ENCODE peak calls at places on chromosomes 7 and 10, in four cellular contexts. One of them, this sample, is unnamed.

GRCh38 chr10:130968511-130968910 is 343.0 kb downstream of the TCERG1L start:
- DNase-seq in sigmoid colon: no peak
- DNase-seq in prostate gland: no peak
- DNase-seq in Panc1: no peak
- DNase-seq in this sample: no peak

GRCh38 chr7:2641406-2642393 is 9.9 kb downstream of the TTYH3 start:
- DNase-seq in sigmoid colon: peak; percentile 96
- DNase-seq in prostate gland: peak; percentile 87
- DNase-seq in Panc1: no peak
- DNase-seq in this sample: no peak

GRCh38 chr10:14453593-14453992 is 122.9 kb upstream of the FRMD4A start:
- DNase-seq in sigmoid colon: no peak
- DNase-seq in prostate gland: no peak
- DNase-seq in Panc1: no peak
- DNase-seq in this sample: no peak

GRCh38 chr10:69630651-69631400 is 779 bp downstream of the FAM241B start:
- DNase-seq in sigmoid colon: no peak
- DNase-seq in prostate gland: no peak
- DNase-seq in Panc1: no peak
- DNase-seq in this sample: no peak

GRCh38 chr10:132938472-132939329 is 3.7 kb downstream of the CFAP46 start:
- DNase-seq in sigmoid colon: no peak
- DNase-seq in prostate gland: no peak
- DNase-seq in Panc1: no peak
- DNase-seq in this sample: no peak

GRCh38 chr7:43791-44540 is 148.4 kb upstream of the FAM20C start:
- DNase-seq in sigmoid colon: no peak
- DNase-seq in prostate gland: peak; percentile 1
- DNase-seq in Panc1: no peak
- DNase-seq in this sample: no peak

GRCh38 chr7:1032536-1033181 is 11.7 kb upstream of the GPR146 start:
- DNase-seq in sigmoid colon: no peak
- DNase-seq in prostate gland: no peak
- DNase-seq in Panc1: no peak
- DNase-seq in this sample: no peak

GRCh38 chr10:123147635-123148413 is at the start of gene HMX2:
- DNase-seq in sigmoid colon: no peak
- DNase-seq in prostate gland: no peak
- DNase-seq in Panc1: no peak
- DNase-seq in this sample: no peak

GRCh38 chr10:122181901-122182799 is 88.9 kb upstream of the BTBD16 start:
- DNase-seq in sigmoid colon: no peak
- DNase-seq in prostate gland: no peak
- DNase-seq in Panc1: no peak
- DNase-seq in this sample: no peak

GRCh38 chr10:23421397-23421796 is 17.5 kb upstream of the OTUD1 start:
- DNase-seq in sigmoid colon: no peak
- DNase-seq in prostate gland: no peak
- DNase-seq in Panc1: no peak
- DNase-seq in this sample: no peak

GRCh38 chr7:19665399-19666008 is 43.3 kb downstream of the POLR1F start:
- DNase-seq in sigmoid colon: no peak
- DNase-seq in prostate gland: no peak
- DNase-seq in Panc1: no peak
- DNase-seq in this sample: no peak

GRCh38 chr10:373015-373414 is 237.8 kb downstream of the ZMYND11 start:
- DNase-seq in sigmoid colon: no peak
- DNase-seq in prostate gland: no peak
- DNase-seq in Panc1: no peak
- DNase-seq in this sample: no peak

GRCh38 chr7:36943591-36944430 is 219.5 kb upstream of the AOAH start:
- DNase-seq in sigmoid colon: no peak
- DNase-seq in prostate gland: no peak
- DNase-seq in Panc1: no peak
- DNase-seq in this sample: no peak

GRCh38 chr7:35704261-35704660 is 9.3 kb upstream of the HERPUD2 start:
- DNase-seq in sigmoid colon: no peak
- DNase-seq in prostate gland: no peak
- DNase-seq in Panc1: no peak
- DNase-seq in this sample: no peak

GRCh38 chr10:89480047-89480446 is 55.3 kb downstream of the SLC16A12 start:
- DNase-seq in sigmoid colon: no peak
- DNase-seq in prostate gland: no peak
- DNase-seq in Panc1: no peak
- DNase-seq in this sample: no peak

GRCh38 chr10:124138195-124138882 is 44.9 kb upstream of the CHST15 start:
- DNase-seq in sigmoid colon: peak; percentile 61
- DNase-seq in prostate gland: no peak
- DNase-seq in Panc1: no peak
- DNase-seq in this sample: no peak

GRCh38 chr7:14368285-14368684 is 378.8 kb upstream of the ETV1 start:
- DNase-seq in sigmoid colon: no peak
- DNase-seq in prostate gland: no peak
- DNase-seq in Panc1: no peak
- DNase-seq in this sample: no peak

GRCh38 chr10:94567714-94568520 is 22.3 kb downstream of the HELLS start:
- DNase-seq in sigmoid colon: no peak
- DNase-seq in prostate gland: no peak
- DNase-seq in Panc1: no peak
- DNase-seq in this sample: no peak

GRCh38 chr7:119482209-119482608 is 790.8 kb upstream of the KCND2 start:
- DNase-seq in sigmoid colon: no peak
- DNase-seq in prostate gland: no peak
- DNase-seq in Panc1: no peak
- DNase-seq in this sample: peak; percentile 19

GRCh38 chr10:33094263-33095051 is 136.4 kb upstream of the ITGB1 start:
- DNase-seq in sigmoid colon: no peak
- DNase-seq in prostate gland: no peak
- DNase-seq in Panc1: no peak
- DNase-seq in this sample: no peak

GRCh38 chr10:130929422-130930325 is 381.8 kb downstream of the TCERG1L start:
- DNase-seq in sigmoid colon: no peak
- DNase-seq in prostate gland: no peak
- DNase-seq in Panc1: no peak
- DNase-seq in this sample: no peak

GRCh38 chr7:98568891-98569290 is 48.2 kb upstream of the NPTX2 start:
- DNase-seq in sigmoid colon: peak; percentile 64
- DNase-seq in prostate gland: no peak
- DNase-seq in Panc1: no peak
- DNase-seq in this sample: no peak

GRCh38 chr10:89251417-89252224 is at the start of gene LIPA:
- DNase-seq in sigmoid colon: peak; percentile 98
- DNase-seq in prostate gland: peak; percentile 96
- DNase-seq in Panc1: peak; percentile 85
- DNase-seq in this sample: peak; percentile 95

GRCh38 chr10:75295901-75296441 is 60.2 kb upstream of the COMTD1 start:
- DNase-seq in sigmoid colon: peak; percentile 77
- DNase-seq in prostate gland: no peak
- DNase-seq in Panc1: no peak
- DNase-seq in this sample: no peak

GRCh38 chr7:6444516-6445269 is 3.1 kb downstream of the DAGLB start:
- DNase-seq in sigmoid colon: no peak
- DNase-seq in prostate gland: no peak
- DNase-seq in Panc1: no peak
- DNase-seq in this sample: no peak

GRCh38 chr10:96619803-96620773 is 33.3 kb upstream of the TM9SF3 start:
- DNase-seq in sigmoid colon: no peak
- DNase-seq in prostate gland: no peak
- DNase-seq in Panc1: no peak
- DNase-seq in this sample: no peak

GRCh38 chr10:51269816-51270215 is 195.5 kb downstream of the PRKG1 start:
- DNase-seq in sigmoid colon: no peak
- DNase-seq in prostate gland: no peak
- DNase-seq in Panc1: no peak
- DNase-seq in this sample: no peak

GRCh38 chr7:100867040-100867795 is at the start of gene TRIP6:
- DNase-seq in sigmoid colon: peak; percentile 96
- DNase-seq in prostate gland: peak; percentile 81
- DNase-seq in Panc1: no peak
- DNase-seq in this sample: no peak

GRCh38 chr7:101952355-101953247 is 135.2 kb downstream of the CUX1 start:
- DNase-seq in sigmoid colon: peak; percentile 78
- DNase-seq in prostate gland: no peak
- DNase-seq in Panc1: peak; percentile 8
- DNase-seq in this sample: no peak

GRCh38 chr10:35211390-35211789 is 84.7 kb downstream of the CREM start:
- DNase-seq in sigmoid colon: no peak
- DNase-seq in prostate gland: no peak
- DNase-seq in Panc1: no peak
- DNase-seq in this sample: no peak

GRCh38 chr10:3455385-3456334 is 283.1 kb upstream of the PITRM1 start:
- DNase-seq in sigmoid colon: no peak
- DNase-seq in prostate gland: no peak
- DNase-seq in Panc1: no peak
- DNase-seq in this sample: no peak

DNA sequence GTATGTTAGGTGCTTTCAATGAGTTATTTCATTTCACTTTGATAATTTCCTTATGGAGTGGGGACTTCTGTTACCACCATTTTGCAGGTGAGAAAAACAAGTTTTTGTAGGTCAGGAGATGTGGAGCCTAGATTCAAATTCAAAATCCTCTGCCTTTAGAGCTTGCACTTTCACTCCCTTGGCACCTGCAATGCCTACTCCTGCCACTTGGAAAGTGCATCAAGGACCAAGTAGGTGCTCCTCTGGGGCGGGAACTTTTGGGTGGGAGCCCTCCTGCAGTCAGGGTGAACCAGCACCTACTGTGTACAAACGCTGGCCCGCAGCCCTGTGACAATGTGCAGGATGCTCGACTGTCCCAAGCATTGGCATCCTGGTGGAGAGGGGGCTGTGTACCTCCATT is 199.0 kb downstream of the EMX2 start:
- DNase-seq in sigmoid colon: no peak
- DNase-seq in prostate gland: no peak
- DNase-seq in Panc1: no peak
- DNase-seq in this sample: no peak
- TF ChIP-seq CTCF in sigmoid colon: no peak
- TF ChIP-seq CTCF in prostate gland: no peak
- TF ChIP-seq CTCF in Panc1: peak; percentile 35
- TF ChIP-seq CTCF in this sample: peak; percentile 26

GRCh38 chr7:73528204-73528603 is 6.1 kb upstream of the BAZ1B start:
- DNase-seq in sigmoid colon: no peak
- DNase-seq in prostate gland: peak; percentile 11
- DNase-seq in Panc1: no peak
- DNase-seq in this sample: no peak
- H3K4me3 ChIP-seq in sigmoid colon: no peak overlapping the region
- H3K4me3 ChIP-seq in prostate gland: no peak overlapping the region
- H3K4me3 ChIP-seq in Panc1: no peak overlapping the region
- H3K4me3 ChIP-seq in this sample: no peak overlapping the region

GRCh38 chr10:127679642-127680255 is 57.2 kb upstream of the FOXI2 start:
- DNase-seq in sigmoid colon: no peak
- DNase-seq in prostate gland: no peak
- DNase-seq in Panc1: no peak
- DNase-seq in this sample: no peak
- TF ChIP-seq CTCF in sigmoid colon: no peak
- TF ChIP-seq CTCF in prostate gland: no peak
- TF ChIP-seq CTCF in Panc1: peak; percentile 78
- TF ChIP-seq CTCF in this sample: peak; percentile 32

GRCh38 chr7:105654994-105655900 is 74.0 kb upstream of the EFCAB10 start:
- DNase-seq in sigmoid colon: peak; percentile 67
- DNase-seq in prostate gland: no peak
- DNase-seq in Panc1: no peak
- DNase-seq in this sample: no peak
- H3K4me3 ChIP-seq in sigmoid colon: no peak overlapping the region
- H3K4me3 ChIP-seq in prostate gland: no peak overlapping the region
- H3K4me3 ChIP-seq in Panc1: no peak overlapping the region
- H3K4me3 ChIP-seq in this sample: no peak overlapping the region

GRCh38 chr7:130381468-130382312 is 1.4 kb downstream of the CPA1 start:
- DNase-seq in sigmoid colon: no peak
- DNase-seq in prostate gland: no peak
- DNase-seq in Panc1: no peak
- DNase-seq in this sample: no peak
- TF ChIP-seq CTCF in sigmoid colon: no peak
- TF ChIP-seq CTCF in prostate gland: no peak
- TF ChIP-seq CTCF in Panc1: no peak
- TF ChIP-seq CTCF in this sample: no peak

DNA sequence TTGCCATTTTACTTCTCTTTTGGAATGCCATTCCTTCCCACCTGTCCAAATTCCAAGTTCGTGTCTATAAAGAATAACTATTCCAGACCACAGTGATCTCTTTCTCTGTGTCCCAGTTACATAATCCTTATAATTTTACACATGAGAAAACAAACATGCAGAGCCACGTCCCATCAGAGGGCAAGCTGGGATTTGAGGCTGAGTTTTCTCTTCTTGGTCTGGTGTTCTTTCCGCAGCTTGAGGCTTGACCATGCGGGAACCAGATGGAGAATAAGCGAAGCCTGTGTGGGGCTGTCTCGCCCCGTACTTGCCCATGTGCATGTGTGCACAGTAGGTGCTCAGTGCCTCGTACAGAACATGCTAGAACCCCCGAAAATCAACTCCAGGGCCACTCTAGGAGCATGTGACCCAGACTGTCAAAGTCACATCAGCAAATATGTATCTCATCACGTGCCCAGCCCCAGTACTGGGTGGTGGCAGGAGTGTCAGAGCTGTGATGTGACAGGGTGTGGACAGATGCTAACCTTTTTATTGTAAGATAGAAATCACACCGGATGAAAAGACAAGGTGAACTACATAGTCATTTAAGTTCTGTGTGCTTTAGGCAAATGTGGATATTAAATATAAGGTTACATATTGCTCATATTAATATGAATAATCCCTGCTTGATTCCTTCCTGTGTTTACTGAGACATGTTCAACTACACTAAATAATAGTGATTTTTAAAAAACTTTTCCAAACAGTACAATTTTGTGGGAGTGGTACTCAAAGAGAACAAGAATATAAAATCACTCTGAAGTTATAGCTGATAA is 3.2 kb downstream of the INSIG1 start:
- DNase-seq in sigmoid colon: no peak
- DNase-seq in prostate gland: no peak
- DNase-seq in Panc1: no peak
- DNase-seq in this sample: no peak
- H3K4me3 ChIP-seq in sigmoid colon: no peak overlapping the region
- H3K4me3 ChIP-seq in prostate gland: no peak overlapping the region
- H3K4me3 ChIP-seq in Panc1: peak overlapping the region; percentile 29
- H3K4me3 ChIP-seq in this sample: peak overlapping the region; percentile 76

DNA sequence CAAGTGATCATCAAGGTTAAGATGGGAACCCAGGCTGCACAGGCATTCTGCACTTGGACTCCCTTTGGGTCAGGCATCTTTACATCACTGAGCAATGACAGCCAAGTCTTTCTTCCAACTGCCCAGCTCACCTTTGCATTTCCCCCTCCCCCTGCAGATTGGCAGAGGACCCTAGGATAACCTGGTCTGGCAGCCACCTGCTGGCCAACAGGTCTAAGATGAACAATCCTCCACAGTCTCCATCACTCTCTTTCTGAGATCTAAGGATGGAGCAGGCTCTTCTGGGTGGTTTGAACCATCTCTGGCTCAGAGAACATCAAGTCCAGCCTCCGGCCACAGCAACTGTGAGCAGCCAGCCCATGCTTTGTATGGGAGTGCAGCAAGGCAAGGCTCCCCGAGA is 75.8 kb downstream of the RAB11FIP2 start:
- DNase-seq in sigmoid colon: no peak
- DNase-seq in prostate gland: no peak
- DNase-seq in Panc1: no peak
- DNase-seq in this sample: no peak
- TF ChIP-seq CTCF in sigmoid colon: no peak
- TF ChIP-seq CTCF in prostate gland: no peak
- TF ChIP-seq CTCF in Panc1: no peak
- TF ChIP-seq CTCF in this sample: no peak